ENCODE peak calls at places on chromosome X, in ten cellular contexts. S is EL; V is NCI-H2107; G is NCI-H1105; R is effector memory CD8-positive, alpha-beta T cell; E is PC-9; I is MV-4-11; U is endothelial cell; A is mesothelial cell of epicardium; F is COR-L47. J is an unnamed sample.

GRCh38 chrX:132463411-132463810 is 25.4 kb downstream of the MBNL3 start:
- DNase-seq in S (no peak), V (no peak), G (no peak), R (no peak), E (no peak), I (peak), U (no peak), A (no peak), F (no peak), J (no peak)

GRCh38 chrX:132023896-132024386 is 839 bp downstream of the STK26 start:
- DNase-seq in S (no peak), V (no peak), G (no peak), R (peak), E (no peak), I (peak), U (no peak), A (no peak), F (no peak), J (no peak)

GRCh38 chrX:17737707-17738001 is 361 bp downstream of the SCML1 start:
- DNase-seq in S (no peak), V (peak), G (no peak), R (peak), E (no peak), I (no peak), U (no peak), A (no peak), F (no peak), J (no peak)

GRCh38 chrX:43661521-43662240 is 5.6 kb downstream of the MAOA start:
- DNase-seq in S (no peak), V (no peak), G (no peak), R (no peak), E (no peak), I (no peak), U (no peak), A (no peak), F (no peak), J (no peak)

GRCh38 chrX:23559975-23560374 is 107.3 kb upstream of the PRDX4 start:
- DNase-seq in S (no peak), V (no peak), G (no peak), R (no peak), E (no peak), I (no peak), U (no peak), A (no peak), F (no peak), J (no peak)

GRCh38 chrX:47199286-47199685 is 5.7 kb downstream of the UBA1 start:
- DNase-seq in S (no peak), V (no peak), G (no peak), R (no peak), E (no peak), I (no peak), U (no peak), A (no peak), F (no peak), J (no peak)

GRCh38 chrX:41718481-41719245 is 5.3 kb upstream of the GPR82 start:
- DNase-seq in S (no peak), V (no peak), G (no peak), R (no peak), E (no peak), I (no peak), U (no peak), A (no peak), F (no peak), J (no peak)

GRCh38 chrX:153875391-153876111 is 10.4 kb downstream of the L1CAM start:
- DNase-seq in S (peak), V (no peak), G (peak), R (peak), E (no peak), I (peak), U (peak), A (peak), F (no peak), J (no peak)

GRCh38 chrX:109760241-109760921 is 27.3 kb upstream of the ACSL4 start:
- DNase-seq in S (no peak), V (no peak), G (peak), R (no peak), E (peak), I (no peak), U (no peak), A (no peak), F (no peak), J (no peak)

GRCh38 chrX:132615396-132616131 is 126.7 kb upstream of the MBNL3 start:
- DNase-seq in S (peak), V (peak), G (peak), R (peak), E (no peak), I (peak), U (peak), A (peak), F (peak), J (no peak)

GRCh38 chrX:56986138-56986537 is 9.2 kb downstream of the SPIN3 start:
- DNase-seq in S (no peak), V (no peak), G (no peak), R (no peak), E (no peak), I (no peak), U (no peak), A (no peak), F (no peak), J (no peak)

GRCh38 chrX:67784712-67785111 is 240.9 kb downstream of the AR start:
- DNase-seq in S (no peak), V (no peak), G (no peak), R (no peak), E (no peak), I (no peak), U (no peak), A (no peak), F (no peak), J (no peak)

GRCh38 chrX:28022371-28022770 is 41.1 kb upstream of the DCAF8L1 start:
- DNase-seq in S (no peak), V (no peak), G (no peak), R (no peak), E (no peak), I (no peak), U (no peak), A (no peak), F (no peak), J (no peak)

GRCh38 chrX:130024127-130024526 is 41.7 kb downstream of the BCORL1 start:
- DNase-seq in S (peak), V (no peak), G (no peak), R (peak), E (peak), I (peak), U (peak), A (no peak), F (no peak), J (peak)

GRCh38 chrX:42220083-42220482 is 296.7 kb upstream of the CASK start:
- DNase-seq in S (no peak), V (no peak), G (no peak), R (no peak), E (no peak), I (no peak), U (no peak), A (no peak), F (peak), J (no peak)

GRCh38 chrX:53263597-53264094 is 17.7 kb downstream of the IQSEC2 start:
- DNase-seq in S (peak), V (no peak), G (no peak), R (no peak), E (peak), I (peak), U (no peak), A (no peak), F (no peak), J (no peak)

GRCh38 chrX:53831662-53832635 is 145.4 kb upstream of the HUWE1 start:
- DNase-seq in S (peak), V (no peak), G (peak), R (peak), E (no peak), I (peak), U (peak), A (no peak), F (peak), J (no peak)

GRCh38 chrX:124406294-124407013 is 60.1 kb downstream of the SH2D1A start:
- DNase-seq in S (peak), V (no peak), G (no peak), R (peak), E (peak), I (peak), U (peak), A (peak), F (peak), J (peak)

GRCh38 chrX:115972717-115973116 is 197.8 kb upstream of the AGTR2 start:
- DNase-seq in S (peak), V (no peak), G (no peak), R (no peak), E (no peak), I (no peak), U (no peak), A (no peak), F (no peak), J (no peak)